ENCODE peak calls at places on chromosomes 6 and 20, in ten cellular contexts. C is adrenal gland, Q is Peyer's patch, O is right lobe of liver, E is heart left ventricle, U is A549, G is ovary, N is HepG2, B is breast epithelium, Z is IMR-90. P is an unnamed sample.

GRCh38 chr6:31203345-31203979 is 33.0 kb upstream of the POU5F1 start:
- DNase-seq in G (no peak), N (peak), Z (peak), E (no peak), U (peak), O (no peak), C (no peak), Q (peak), B (no peak), P (no peak)

GRCh38 chr20:3612795-3613560 is 50.2 kb downstream of the GFRA4 start:
- DNase-seq in U (no peak), O (no peak), B (no peak), E (no peak), G (no peak), Z (peak), Q (no peak), C (no peak), N (no peak), P (no peak)

GRCh38 chr6:48021904-48022303 is 89.1 kb downstream of the PTCHD4 start:
- DNase-seq in U (no peak), E (no peak), G (no peak), N (no peak), B (no peak), O (no peak), Q (no peak), Z (no peak), C (no peak), P (no peak)

GRCh38 chr6:44001318-44001868 is 125.9 kb downstream of the MRPL14 start:
- DNase-seq in Q (no peak), N (peak), O (no peak), U (no peak), B (no peak), C (no peak), Z (no peak), E (peak), G (no peak), P (no peak)

GRCh38 chr6:33633462-33634158 is 12.5 kb downstream of the ITPR3 start:
- DNase-seq in Q (peak), G (peak), B (peak), N (no peak), U (peak), Z (peak), C (peak), O (peak), E (peak), P (peak)

GRCh38 chr6:52389626-52390360 is 27.8 kb downstream of the PAQR8 start:
- DNase-seq in U (no peak), E (peak), O (peak), G (no peak), N (peak), Q (peak), C (peak), Z (peak), B (no peak), P (no peak)

GRCh38 chr6:213284-213683 is 79.0 kb upstream of the DUSP22 start:
- DNase-seq in B (no peak), Z (no peak), O (no peak), C (no peak), U (no peak), G (no peak), E (no peak), Q (no peak), N (no peak), P (no peak)

GRCh38 chr6:158506577-158506976 is 53.3 kb upstream of the TMEM181 start:
- DNase-seq in Q (no peak), G (no peak), O (no peak), B (no peak), U (peak), N (peak), E (no peak), Z (peak), C (no peak), P (no peak)

DNA sequence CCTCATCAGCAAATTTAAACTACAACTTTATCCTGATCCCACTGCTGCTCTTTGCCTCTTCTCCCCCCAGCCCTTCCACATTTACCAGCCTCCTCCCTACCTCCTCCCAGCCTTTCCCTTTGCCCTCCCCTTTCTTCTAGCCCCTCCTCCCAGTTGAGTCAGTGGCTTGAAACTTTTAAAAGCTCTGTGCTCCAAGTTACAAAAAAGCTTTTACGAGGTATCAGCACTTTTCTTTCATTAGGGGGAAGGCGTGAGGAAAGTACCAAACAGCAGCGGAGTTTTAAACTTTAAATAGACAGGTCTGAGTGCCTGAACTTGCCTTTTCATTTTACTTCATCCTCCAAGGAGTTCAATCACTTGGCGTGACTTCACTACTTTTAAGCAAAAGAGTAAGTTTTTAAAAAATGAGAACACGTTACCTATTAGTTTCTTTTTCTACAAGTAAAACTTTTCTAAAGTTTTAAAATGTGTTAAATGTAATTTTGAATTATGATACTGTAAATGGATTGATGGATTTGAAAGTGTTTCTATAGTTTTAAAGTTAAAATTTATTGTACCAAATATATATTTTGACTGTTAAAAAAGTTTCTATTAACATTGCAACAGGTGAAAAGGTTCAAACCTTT is at the start of gene GJA1:
- DNase-seq in C (peak), B (no peak), E (peak), G (peak), Z (peak), U (peak), N (no peak), O (no peak), Q (no peak), P (no peak)
- TF ChIP-seq POLR2A in C (peak), B (peak), E (peak), G (peak), Z (peak), U (no peak), N (no peak), O (no peak), Q (no peak), P (no peak)

GRCh38 chr6:26131618-26132017 is 44.4 kb downstream of the HFE start:
- DNase-seq in N (no peak), E (no peak), B (no peak), U (no peak), O (no peak), Q (no peak), Z (no peak), C (no peak), G (no peak), P (no peak)

GRCh38 chr6:26126394-26127221 is 39.4 kb downstream of the HFE start:
- DNase-seq in U (no peak), B (no peak), G (peak), O (no peak), Z (peak), Q (peak), E (no peak), C (no peak), N (no peak), P (peak)

GRCh38 chr6:26128013-26128771 is 41.0 kb downstream of the HFE start:
- DNase-seq in Q (no peak), G (no peak), B (no peak), U (no peak), E (no peak), C (no peak), O (no peak), N (no peak), Z (no peak), P (no peak)

GRCh38 chr6:26130581-26131247 is 43.5 kb downstream of the HFE start:
- DNase-seq in Q (no peak), B (no peak), N (no peak), C (no peak), G (no peak), U (no peak), Z (no peak), E (no peak), O (no peak), P (no peak)

GRCh38 chr6:26129656-26130055 is 42.4 kb downstream of the HFE start:
- DNase-seq in N (no peak), O (no peak), U (no peak), G (no peak), E (no peak), B (no peak), Q (no peak), C (no peak), Z (peak), P (no peak)
- H3K4me3 ChIP-seq in N (no peak), O (no peak), U (no peak), G (no peak), E (no peak), B (peak), Q (no peak), C (no peak), Z (no peak), P (no peak)

GRCh38 chr20:62239278-62239879 is 1.1 kb downstream of the OSBPL2 start:
- DNase-seq in E (no peak), Z (no peak), O (no peak), U (no peak), N (no peak), Q (no peak), C (peak), B (no peak), G (no peak), P (no peak)

GRCh38 chr20:62240015-62240685 is 1.8 kb downstream of the OSBPL2 start:
- DNase-seq in Z (no peak), C (no peak), O (no peak), U (no peak), G (no peak), B (no peak), N (no peak), Q (no peak), E (no peak), P (no peak)

GRCh38 chr20:62243106-62243505 is 4.8 kb downstream of the OSBPL2 start:
- DNase-seq in G (no peak), Q (no peak), C (no peak), O (no peak), Z (no peak), U (no peak), E (no peak), N (no peak), B (no peak), P (no peak)

GRCh38 chr20:62242196-62242595 is 3.9 kb downstream of the OSBPL2 start:
- DNase-seq in Q (no peak), C (no peak), O (no peak), U (no peak), Z (no peak), N (no peak), G (no peak), B (no peak), E (no peak), P (no peak)

GRCh38 chr20:62241501-62241900 is 3.2 kb downstream of the OSBPL2 start:
- DNase-seq in Z (no peak), G (no peak), Q (peak), E (no peak), C (no peak), U (no peak), B (no peak), O (no peak), N (no peak), P (no peak)
- TF ChIP-seq POLR2A in Z (no peak), G (no peak), Q (peak), E (no peak), C (no peak), U (no peak), B (no peak), O (no peak), N (no peak), P (no peak)

GRCh38 chr20:21505161-21505809 is 8.6 kb downstream of the NKX2-2 start:
- DNase-seq in E (peak), G (peak), B (no peak), U (peak), C (peak), N (peak), Q (peak), O (peak), Z (peak), P (no peak)
- H3K4me3 ChIP-seq in E (peak), G (no peak), B (peak), U (peak), C (no peak), N (peak), Q (no peak), O (peak), Z (no peak), P (no peak)

GRCh38 chr20:57709823-57710799 is at the start of gene PMEPA1:
- DNase-seq in O (peak), N (peak), U (peak), E (peak), B (peak), G (peak), Z (peak), C (peak), Q (peak), P (peak)
- TF ChIP-seq POLR2A in O (peak), N (no peak), U (peak), E (peak), B (peak), G (peak), Z (peak), C (peak), Q (peak), P (no peak)

DNA sequence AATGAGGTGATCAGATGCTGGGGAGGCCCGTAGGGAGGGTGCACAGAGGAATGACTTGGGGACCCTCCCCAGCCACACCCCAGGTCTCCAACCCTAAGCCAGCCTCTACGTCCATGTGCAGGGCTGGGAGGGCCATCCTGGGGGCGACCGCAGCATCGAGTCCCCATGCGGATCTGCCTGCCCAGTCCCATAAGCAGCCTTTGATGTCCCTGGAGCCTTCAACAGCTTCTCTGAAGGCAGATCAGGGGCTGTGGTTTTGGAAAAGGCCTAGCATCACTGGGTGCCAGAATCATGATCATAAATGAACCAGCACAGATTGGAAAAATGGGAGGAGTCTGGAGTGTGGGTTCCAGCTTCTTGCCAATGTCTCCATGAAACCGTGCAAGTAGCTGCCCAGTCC is 22.9 kb downstream of the TOX2 start:
- DNase-seq in O (no peak), G (no peak), U (no peak), Q (no peak), N (no peak), C (no peak), E (no peak), B (no peak), Z (no peak), P (no peak)
- H3K4me3 ChIP-seq in O (no peak), G (no peak), U (no peak), Q (no peak), N (no peak), C (no peak), E (no peak), B (no peak), Z (no peak), P (no peak)

GRCh38 chr6:113684382-113684901 is 172.7 kb upstream of the MARCKS start:
- DNase-seq in O (no peak), B (no peak), Q (no peak), G (no peak), N (peak), U (no peak), C (no peak), Z (peak), E (no peak), P (no peak)
- TF ChIP-seq POLR2A in O (no peak), B (no peak), Q (no peak), G (no peak), N (no peak), U (no peak), C (no peak), Z (no peak), E (no peak), P (no peak)

GRCh38 chr6:27616313-27617045 is 143.6 kb upstream of the ZNF184 start:
- DNase-seq in E (no peak), N (no peak), Q (no peak), Z (no peak), B (no peak), U (no peak), O (no peak), G (no peak), C (no peak), P (no peak)
- H3K4me3 ChIP-seq in E (peak), N (no peak), Q (no peak), Z (no peak), B (peak), U (peak), O (no peak), G (peak), C (no peak), P (no peak)

P was measured in lower leg skin.